ENCODE peak calls at places on chromosomes 5 and 9, in four cellular contexts. M is fibroblast of lung, D is PC-3, Y is GM23248. S is an unnamed sample. For H3K36me3, the result is how much of the 10 kb centered on the place peaks cover.

GRCh38 chr5:93249651-93250289 is 331.2 kb downstream of the NR2F1-AS1 start:
- DNase-seq in D (peak), M (peak), Y (no peak), S (no peak)

GRCh38 chr9:91274950-91275349 is 86.8 kb downstream of the AUH start:
- DNase-seq in Y (no peak), D (no peak), M (no peak), S (no peak)

GRCh38 chr5:63055421-63055820 is 476.8 kb downstream of the LRRC70 start:
- DNase-seq in Y (no peak), D (peak), M (no peak), S (no peak)

GRCh38 chr5:169856571-169856970 is 123.7 kb downstream of the INSYN2B start:
- DNase-seq in Y (peak), M (peak), D (peak), S (no peak)

GRCh38 chr5:60779431-60779830 is 64.6 kb downstream of the ELOVL7 start:
- DNase-seq in Y (peak), D (peak), M (no peak), S (no peak)

GRCh38 chr5:90792725-90793124 is 234.1 kb downstream of the ADGRV1 start:
- DNase-seq in M (no peak), D (peak), Y (peak), S (no peak)

GRCh38 chr9:82790868-82791267 is 272.1 kb downstream of the RASEF start:
- DNase-seq in D (no peak), Y (no peak), M (no peak), S (no peak)

GRCh38 chr9:21995652-21996275 is 1.2 kb downstream of the CDKN2B-AS1 start:
- DNase-seq in Y (peak), M (peak), D (peak), S (no peak)

GRCh38 chr5:36462295-36463021 is 143.9 kb upstream of the SLC1A3 start:
- DNase-seq in Y (peak), D (no peak), M (no peak), S (no peak)

GRCh38 chr9:4879098-4879497 is 86.4 kb downstream of the RCL1 start:
- DNase-seq in Y (no peak), M (no peak), D (no peak), S (no peak)

GRCh38 chr5:114361724-114362196 is at the start of gene KCNN2:
- DNase-seq in Y (peak), D (peak), M (peak), S (no peak)

GRCh38 chr5:127785098-127785927 is 82.1 kb downstream of the CCDC192 start:
- DNase-seq in Y (peak), M (peak), D (peak), S (no peak)

GRCh38 chr9:71446499-71447411 is 321.6 kb downstream of the CEMIP2 start:
- DNase-seq in Y (peak), M (peak), D (peak), S (peak)

GRCh38 chr9:113395000-113395861 is 5.9 kb downstream of the ALAD start:
- DNase-seq in M (no peak), D (no peak), Y (no peak), S (no peak)

GRCh38 chr9:134887686-134888602 is 7.3 kb downstream of the FCN2 start:
- DNase-seq in Y (no peak), M (no peak), D (no peak), S (no peak)

GRCh38 chr9:93864029-93864428 is 91.1 kb downstream of the BARX1 start:
- DNase-seq in M (no peak), Y (peak), D (no peak), S (no peak)

GRCh38 chr5:160506006-160507004 is 84.7 kb downstream of the PTTG1 start:
- DNase-seq in D (no peak), Y (peak), M (peak), S (peak)

GRCh38 chr5:9776525-9776924 is 146.4 kb upstream of the TAS2R1 start:
- DNase-seq in M (no peak), D (peak), Y (peak), S (no peak)

GRCh38 chr5:75368391-75368790 is 31.4 kb downstream of the HMGCR start:
- DNase-seq in D (peak), Y (peak), M (peak), S (no peak)

GRCh38 chr9:123562844-123563346 is 206.9 kb downstream of the CRB2 start:
- DNase-seq in Y (peak), D (no peak), M (peak), S (no peak)

GRCh38 chr9:123749580-123750202 is 180.2 kb downstream of the DENND1A start:
- DNase-seq in D (no peak), M (no peak), Y (no peak), S (no peak)

GRCh38 chr9:113894166-113894565 is 18.1 kb downstream of the ZNF618 start:
- DNase-seq in Y (no peak), M (no peak), D (no peak), S (no peak)

GRCh38 chr9:89601306-89601705 is 3.5 kb upstream of the GADD45G start:
- DNase-seq in M (no peak), Y (no peak), D (no peak), S (no peak)

DNA sequence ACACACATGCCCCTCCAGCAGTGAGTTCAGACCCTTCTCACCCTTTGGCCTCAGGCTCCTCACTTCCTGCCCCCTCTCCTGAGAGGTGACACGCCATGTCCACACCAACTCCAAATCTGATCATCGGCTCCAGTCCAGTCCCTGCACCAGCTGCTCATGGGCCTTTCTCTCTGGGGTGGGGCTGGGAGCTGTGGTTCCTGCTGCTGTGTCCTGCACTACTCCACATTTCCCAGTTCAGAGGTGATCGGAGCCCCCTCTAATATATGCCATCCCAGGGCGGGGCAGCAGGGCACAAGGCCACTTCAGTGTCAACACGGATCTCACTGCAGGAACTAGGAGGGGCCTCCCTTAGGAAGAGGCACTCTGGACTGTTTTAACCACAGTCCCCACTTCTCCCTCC is 91.5 kb downstream of the ADAMTS2 start:
- DNase-seq in M (no peak), Y (no peak), D (no peak), S (no peak)
- TF ChIP-seq EZH2 in M (no peak), Y (no peak), D (no peak), S (no peak)

GRCh38 chr5:142422426-142422825 is 97.6 kb upstream of the SPRY4 start:
- DNase-seq in D (peak), M (peak), Y (peak), S (no peak)
- H3K9ac ChIP-seq in D (no peak), M (no peak), Y (no peak), S (no peak)

GRCh38 chr5:16759147-16759800 is 142.5 kb upstream of the RETREG1 start:
- DNase-seq in M (peak), D (no peak), Y (no peak), S (no peak)
- H3K36me3 ChIP-seq in M (under half), D (under half), Y (half or more), S (half or more)

DNA sequence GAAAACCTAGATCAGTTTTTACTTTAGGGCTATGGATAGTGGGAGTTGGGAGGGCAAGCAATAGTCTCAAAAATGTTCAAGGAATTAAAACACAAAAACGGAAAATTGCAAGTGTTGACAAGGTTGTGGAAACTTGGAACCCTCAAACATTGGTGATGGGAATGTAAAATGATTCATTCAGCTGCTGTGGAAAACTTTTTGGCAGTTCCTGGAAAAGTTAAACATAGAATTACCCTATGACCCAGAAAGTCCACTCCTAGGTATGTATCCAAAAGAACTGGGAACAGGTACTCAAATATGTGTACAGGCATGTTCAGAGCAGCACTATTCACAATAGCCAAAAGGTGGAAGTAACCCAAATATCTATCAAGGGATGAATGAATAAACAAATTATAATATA is 1.2 kb upstream of the MSANTD3 start:
- DNase-seq in M (no peak), Y (peak), D (peak), S (no peak)
- TF ChIP-seq EZH2 in M (no peak), Y (no peak), D (no peak), S (no peak)

DNA sequence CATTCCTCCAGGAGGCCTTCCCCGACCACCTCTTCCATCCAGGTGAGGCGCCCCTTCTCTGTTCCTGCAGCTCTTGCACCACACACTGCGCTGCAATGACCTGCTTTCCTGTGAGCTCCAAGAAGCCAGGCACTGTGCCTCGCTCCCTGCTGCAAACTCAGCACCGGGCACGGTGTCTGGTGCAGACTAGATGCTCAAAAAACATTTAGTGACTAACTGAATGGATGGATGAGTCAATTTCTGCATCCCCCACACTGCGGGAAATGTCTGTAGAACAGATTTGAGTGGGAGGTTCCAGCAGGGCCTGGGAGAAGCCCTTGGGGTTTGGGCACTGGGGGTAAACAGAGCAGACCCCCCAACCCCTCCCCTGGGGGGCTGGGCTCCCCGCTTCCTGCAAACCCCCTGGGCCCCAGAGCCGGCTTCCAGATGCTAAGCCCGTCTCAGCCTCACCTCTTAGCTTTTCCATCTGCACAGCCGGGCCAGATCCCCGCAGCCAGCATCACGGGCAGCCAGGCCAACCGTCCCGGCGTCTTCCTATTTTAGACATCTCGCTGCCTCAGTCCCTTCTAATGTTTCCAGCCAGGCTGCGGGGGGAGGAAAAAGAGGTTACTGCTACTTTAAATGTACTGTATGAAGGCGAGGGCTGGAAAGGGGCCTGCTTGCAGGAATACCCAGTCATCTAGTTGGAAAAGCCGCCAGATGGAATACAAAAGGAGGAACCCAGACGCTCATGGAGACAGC is 66.9 kb upstream of the GGTA1 start:
- DNase-seq in Y (peak), D (peak), M (peak), S (no peak)
- H3K9ac ChIP-seq in Y (peak), D (no peak), M (peak), S (no peak)

S was measured in SK-N-MC.